ENCODE peak calls at places on chromosomes 4 and X, in five cellular contexts. One of them, this sample, is unnamed.

GRCh38 chr4:147755567-147756295 is 23.8 kb downstream of the ARHGAP10 start:
- DNase-seq in NCI-H1417: no peak
- DNase-seq in fibroblast of the conjunctiva: no peak
- DNase-seq in left kidney: no peak
- DNase-seq in A172: no peak
- DNase-seq in this sample: no peak

GRCh38 chrX:33032700-33033099 is 178.6 kb downstream of the DMD start:
- DNase-seq in NCI-H1417: no peak
- DNase-seq in fibroblast of the conjunctiva: no peak
- DNase-seq in left kidney: no peak
- DNase-seq in A172: no peak
- DNase-seq in this sample: no peak

GRCh38 chrX:71542825-71543224 is 9.9 kb downstream of the OGT start:
- DNase-seq in NCI-H1417: no peak
- DNase-seq in fibroblast of the conjunctiva: no peak
- DNase-seq in left kidney: no peak
- DNase-seq in A172: no peak
- DNase-seq in this sample: no peak

GRCh38 chr4:3683744-3684421 is 82.3 kb upstream of the ADRA2C start:
- DNase-seq in NCI-H1417: peak; percentile 19
- DNase-seq in fibroblast of the conjunctiva: no peak
- DNase-seq in left kidney: no peak
- DNase-seq in A172: no peak
- DNase-seq in this sample: no peak

GRCh38 chr4:8736083-8736825 is 135.4 kb downstream of the HMX1 start:
- DNase-seq in NCI-H1417: no peak
- DNase-seq in fibroblast of the conjunctiva: no peak
- DNase-seq in left kidney: no peak
- DNase-seq in A172: peak; percentile 66
- DNase-seq in this sample: no peak

GRCh38 chrX:148902581-148902980 is 402.2 kb downstream of the AFF2 start:
- DNase-seq in NCI-H1417: no peak
- DNase-seq in fibroblast of the conjunctiva: no peak
- DNase-seq in left kidney: no peak
- DNase-seq in A172: no peak
- DNase-seq in this sample: no peak

GRCh38 chr4:141702472-141703182 is 66.2 kb downstream of the IL15 start:
- DNase-seq in NCI-H1417: peak; percentile 3
- DNase-seq in fibroblast of the conjunctiva: no peak
- DNase-seq in left kidney: peak; percentile 15
- DNase-seq in A172: no peak
- DNase-seq in this sample: no peak

GRCh38 chr4:102196221-102196620 is 149.1 kb downstream of the SLC39A8 start:
- DNase-seq in NCI-H1417: no peak
- DNase-seq in fibroblast of the conjunctiva: no peak
- DNase-seq in left kidney: no peak
- DNase-seq in A172: peak; percentile 42
- DNase-seq in this sample: no peak

GRCh38 chr4:154344686-154345085 is 146.9 kb downstream of the DCHS2 start:
- DNase-seq in NCI-H1417: no peak
- DNase-seq in fibroblast of the conjunctiva: no peak
- DNase-seq in left kidney: no peak
- DNase-seq in A172: no peak
- DNase-seq in this sample: no peak

GRCh38 chrX:139929876-139930275 is 3.0 kb downstream of the ATP11C start:
- DNase-seq in NCI-H1417: no peak
- DNase-seq in fibroblast of the conjunctiva: no peak
- DNase-seq in left kidney: no peak
- DNase-seq in A172: no peak
- DNase-seq in this sample: no peak

GRCh38 chrX:107710617-107711391 is 64.8 kb downstream of the TSC22D3 start:
- DNase-seq in NCI-H1417: no peak
- DNase-seq in fibroblast of the conjunctiva: peak; percentile 88
- DNase-seq in left kidney: peak; percentile 80
- DNase-seq in A172: peak; percentile 54
- DNase-seq in this sample: no peak

GRCh38 chr4:41709844-41710481 is 38.6 kb downstream of the PHOX2B start:
- DNase-seq in NCI-H1417: peak; percentile 69
- DNase-seq in fibroblast of the conjunctiva: no peak
- DNase-seq in left kidney: no peak
- DNase-seq in A172: peak; percentile 73
- DNase-seq in this sample: no peak

GRCh38 chr4:29551813-29552212 is 1168.4 kb upstream of the PCDH7 start:
- DNase-seq in NCI-H1417: no peak
- DNase-seq in fibroblast of the conjunctiva: no peak
- DNase-seq in left kidney: peak; percentile 83
- DNase-seq in A172: no peak
- DNase-seq in this sample: no peak

GRCh38 chr4:75542824-75543223 is 13.0 kb upstream of the ODAPH start:
- DNase-seq in NCI-H1417: no peak
- DNase-seq in fibroblast of the conjunctiva: no peak
- DNase-seq in left kidney: no peak
- DNase-seq in A172: peak; percentile 57
- DNase-seq in this sample: no peak

GRCh38 chr4:48943387-48943786 is 36.8 kb upstream of the OCIAD2 start:
- DNase-seq in NCI-H1417: peak; percentile 35
- DNase-seq in fibroblast of the conjunctiva: no peak
- DNase-seq in left kidney: peak; percentile 52
- DNase-seq in A172: peak; percentile 13
- DNase-seq in this sample: peak; percentile 79

GRCh38 chrX:40422021-40422420 is 158.7 kb upstream of the ATP6AP2 start:
- DNase-seq in NCI-H1417: no peak
- DNase-seq in fibroblast of the conjunctiva: no peak
- DNase-seq in left kidney: no peak
- DNase-seq in A172: no peak
- DNase-seq in this sample: no peak

GRCh38 chrX:46758956-46759644 is at the start of gene SLC9A7:
- DNase-seq in NCI-H1417: peak; percentile 94
- DNase-seq in fibroblast of the conjunctiva: no peak
- DNase-seq in left kidney: peak; percentile 85
- DNase-seq in A172: peak; percentile 58
- DNase-seq in this sample: peak; percentile 77

This sample was measured in NCI-H146.